ENCODE peak calls at places on chromosome 17, in ten cellular contexts. K, V, R, N, P, M, Q, F, W and C are unnamed samples.

GRCh38 chr17:60926466-60927183 is 249.0 kb downstream of the BCAS3 start:
- DNase-seq in R (no peak), F (no peak), M (no peak), V (no peak), W (no peak), N (no peak), Q (no peak), P (no peak), K (no peak), C (no peak)

GRCh38 chr17:3748576-3748975 is 24.9 kb downstream of the HASPIN start:
- DNase-seq in W (no peak), P (no peak), N (no peak), M (no peak), F (no peak), V (no peak), Q (no peak), K (no peak), R (no peak), C (no peak)

GRCh38 chr17:71035226-71035625 is 865.9 kb downstream of the KCNJ2 start:
- DNase-seq in K (no peak), F (no peak), W (no peak), P (no peak), M (no peak), V (no peak), Q (no peak), N (no peak), R (no peak), C (no peak)

GRCh38 chr17:76635659-76636360 is 7.7 kb downstream of the ST6GALNAC1 start:
- DNase-seq in R (no peak), W (no peak), Q (no peak), N (no peak), M (no peak), F (no peak), K (no peak), V (no peak), P (no peak), C (no peak)

GRCh38 chr17:37792787-37793186 is 47.9 kb upstream of the HNF1B start:
- DNase-seq in P (no peak), F (no peak), N (no peak), K (no peak), V (no peak), Q (peak; percentile 58), M (no peak), R (no peak), W (no peak), C (no peak)

GRCh38 chr17:38451030-38451839 is 23.0 kb downstream of the ARHGAP23 start:
- DNase-seq in K (no peak), N (no peak), Q (peak; percentile 82), V (no peak), F (peak; percentile 90), R (no peak), P (no peak), M (no peak), W (no peak), C (no peak)

GRCh38 chr17:78313735-78314648 is 45.9 kb downstream of the SOCS3 start:
- DNase-seq in Q (peak; percentile 87), W (peak; percentile 66), M (peak; percentile 37), K (no peak), F (peak; percentile 94), N (peak; percentile 47), V (peak; percentile 92), P (peak; percentile 49), R (peak; percentile 79), C (no peak)

GRCh38 chr17:83128306-83129240 is 49.2 kb downstream of the METRNL start:
- DNase-seq in W (no peak), V (peak; percentile 67), K (no peak), R (no peak), N (no peak), Q (no peak), F (no peak), M (no peak), P (no peak), C (no peak)

GRCh38 chr17:66673668-66674276 is 161.1 kb upstream of the CACNG5 start:
- DNase-seq in N (peak; percentile 30), R (no peak), K (peak; percentile 47), W (no peak), P (peak; percentile 19), Q (peak; percentile 85), M (no peak), V (no peak), F (peak; percentile 54), C (no peak)

GRCh38 chr17:63086483-63087185 is 120.6 kb downstream of the TANC2 start:
- DNase-seq in M (no peak), R (no peak), K (no peak), V (peak; percentile 60), N (no peak), W (no peak), P (no peak), Q (no peak), F (no peak), C (no peak)

GRCh38 chr17:34226011-34226410 is 29.1 kb upstream of the CCL2 start:
- DNase-seq in P (no peak), F (no peak), W (no peak), N (no peak), R (no peak), M (no peak), K (no peak), Q (no peak), V (no peak), C (no peak)

GRCh38 chr17:34499576-34499975 is 79.8 kb upstream of the TMEM132E start:
- DNase-seq in K (no peak), M (no peak), V (no peak), F (peak; percentile 28), R (no peak), P (no peak), Q (peak; percentile 28), N (no peak), W (no peak), C (no peak)

GRCh38 chr17:77445908-77446535 is 305.3 kb downstream of the SEC14L1 start:
- DNase-seq in V (no peak), M (no peak), F (no peak), Q (peak; percentile 71), R (peak; percentile 73), P (no peak), W (no peak), K (no peak), N (peak; percentile 48), C (no peak)

GRCh38 chr17:353213-353837 is 718 bp upstream of the RPH3AL start:
- DNase-seq in V (no peak), K (no peak), R (no peak), F (no peak), Q (no peak), M (no peak), P (no peak), W (no peak), N (no peak), C (no peak)

GRCh38 chr17:52159810-52160578 is 1.5 kb upstream of the CA10 start:
- DNase-seq in F (no peak), R (no peak), K (no peak), W (no peak), P (no peak), V (no peak), M (no peak), N (no peak), Q (no peak), C (no peak)